ENCODE peak calls at places on chromosomes 11 and 22, in four cellular contexts. One of them, this sample, is unnamed.

GRCh38 chr11:33383920-33384209 is 126.7 kb downstream of the HIPK3 start:
- DNase-seq in osteoblast: no peak
- DNase-seq in activated T-helper 1 cell treated with Interleukin-2 at 50 U/mL for 16 hours: no peak
- DNase-seq in cardiac fibroblast: no peak
- DNase-seq in this sample: no peak

GRCh38 chr11:69209038-69209350 is 53.3 kb downstream of the SMIM38 start:
- DNase-seq in osteoblast: peak; percentile 46
- DNase-seq in cardiac fibroblast: no peak
- DNase-seq in activated T-helper 1 cell treated with Interleukin-2 at 50 U/mL for 16 hours: no peak
- DNase-seq in this sample: no peak

GRCh38 chr11:16780698-16781550 is 42.5 kb downstream of the C11orf58 start:
- DNase-seq in activated T-helper 1 cell treated with Interleukin-2 at 50 U/mL for 16 hours: no peak
- DNase-seq in cardiac fibroblast: no peak
- DNase-seq in osteoblast: peak; percentile 69
- DNase-seq in this sample: no peak

GRCh38 chr11:78961938-78962701 is 387.5 kb upstream of the NARS2 start:
- DNase-seq in activated T-helper 1 cell treated with Interleukin-2 at 50 U/mL for 16 hours: no peak
- DNase-seq in cardiac fibroblast: peak; percentile 46
- DNase-seq in osteoblast: no peak
- DNase-seq in this sample: no peak

GRCh38 chr22:22787805-22788459 is 99.7 kb upstream of the IGLL5 start:
- DNase-seq in activated T-helper 1 cell treated with Interleukin-2 at 50 U/mL for 16 hours: peak; percentile 56
- DNase-seq in cardiac fibroblast: peak; percentile 60
- DNase-seq in osteoblast: peak; percentile 87
- DNase-seq in this sample: no peak

GRCh38 chr11:129652828-129653227 is 162.8 kb upstream of the TMEM45B start:
- DNase-seq in osteoblast: peak; percentile 66
- DNase-seq in cardiac fibroblast: peak; percentile 33
- DNase-seq in activated T-helper 1 cell treated with Interleukin-2 at 50 U/mL for 16 hours: no peak
- DNase-seq in this sample: no peak

GRCh38 chr22:44661070-44661469 is 40.9 kb upstream of the PRR5 start:
- DNase-seq in activated T-helper 1 cell treated with Interleukin-2 at 50 U/mL for 16 hours: no peak
- DNase-seq in cardiac fibroblast: no peak
- DNase-seq in osteoblast: peak; percentile 32
- DNase-seq in this sample: no peak

GRCh38 chr11:31237819-31238771 is 131.4 kb downstream of the DCDC1 start:
- DNase-seq in activated T-helper 1 cell treated with Interleukin-2 at 50 U/mL for 16 hours: no peak
- DNase-seq in osteoblast: no peak
- DNase-seq in cardiac fibroblast: peak; percentile 21
- DNase-seq in this sample: no peak

GRCh38 chr22:41445171-41446056 is 1.2 kb downstream of the TOB2 start:
- DNase-seq in osteoblast: no peak
- DNase-seq in cardiac fibroblast: no peak
- DNase-seq in activated T-helper 1 cell treated with Interleukin-2 at 50 U/mL for 16 hours: no peak
- DNase-seq in this sample: peak; percentile 49

This sample was measured in pancreas.